ENCODE peak calls at places on chromosomes 3 and 15, in six cellular contexts. X is T-helper 1 cell; B is ovary; D is Kasumi-1; H is stimulated activated CD4-positive, alpha-beta T cell treated with anti-CD3 and anti-CD28 coated beads, Interleukin-4, amount 100 ng/mL, for 1 hour; S is nucleus accumbens. U is an unnamed sample.

GRCh38 chr3:76063811-76064210 is 278.5 kb upstream of the ZNF717 start:
- DNase-seq in X (no peak), B (no peak), D (no peak), H (no peak), S (no peak), U (no peak)

GRCh38 chr3:196976891-196977420 is 8.3 kb upstream of the PIGZ start:
- DNase-seq in X (no peak), B (no peak), D (no peak), H (no peak), S (no peak), U (no peak)

GRCh38 chr3:129723558-129724324 is 117.3 kb upstream of the PLXND1 start:
- DNase-seq in X (no peak), B (peak; percentile 77), D (no peak), H (no peak), S (no peak), U (peak; percentile 72)

GRCh38 chr3:14213066-14213774 is 34.6 kb downstream of the LSM3 start:
- DNase-seq in X (no peak), B (no peak), D (no peak), H (no peak), S (no peak), U (no peak)

GRCh38 chr3:111605016-111605415 is 9.9 kb upstream of the ZBED2 start:
- DNase-seq in X (no peak), B (no peak), D (no peak), H (no peak), S (no peak), U (no peak)

GRCh38 chr3:23637339-23637738 is 168.4 kb upstream of the UBE2E1 start:
- DNase-seq in X (no peak), B (no peak), D (no peak), H (no peak), S (no peak), U (no peak)

GRCh38 chr15:70430029-70430428 is 332.3 kb upstream of the TLE3 start:
- DNase-seq in X (no peak), B (no peak), D (no peak), H (no peak), S (no peak), U (no peak)

GRCh38 chr3:37653466-37653865 is 208.2 kb upstream of the CTDSPL start:
- DNase-seq in X (no peak), B (no peak), D (no peak), H (no peak), S (no peak), U (no peak)

GRCh38 chr3:20235796-20236195 is 49.8 kb upstream of the SGO1 start:
- DNase-seq in X (no peak), B (no peak), D (no peak), H (no peak), S (no peak), U (no peak)

GRCh38 chr15:43100971-43101370 is 4.9 kb downstream of the UBR1 start:
- DNase-seq in X (no peak), B (no peak), D (no peak), H (no peak), S (no peak), U (no peak)

GRCh38 chr3:126781889-126782491 is 78.0 kb downstream of the CHCHD6 start:
- DNase-seq in X (no peak), B (no peak), D (no peak), H (no peak), S (no peak), U (peak; percentile 30)

GRCh38 chr15:49212897-49213296 is 42.9 kb downstream of the GALK2 start:
- DNase-seq in X (no peak), B (no peak), D (no peak), H (no peak), S (no peak), U (no peak)

GRCh38 chr15:37015476-37015875 is 84.9 kb downstream of the MEIS2 start:
- DNase-seq in X (no peak), B (no peak), D (no peak), H (no peak), S (no peak), U (no peak)

GRCh38 chr3:70728311-70728710 is 415.9 kb upstream of the MDFIC2 start:
- DNase-seq in X (no peak), B (no peak), D (no peak), H (no peak), S (no peak), U (no peak)

GRCh38 chr3:129398803-129399144 is 29.7 kb downstream of the EFCAB12 start:
- DNase-seq in X (no peak), B (no peak), D (no peak), H (peak; percentile 13), S (no peak), U (no peak)

GRCh38 chr3:16316396-16316795 is 51.4 kb downstream of the OXNAD1 start:
- DNase-seq in X (no peak), B (no peak), D (no peak), H (no peak), S (no peak), U (no peak)

GRCh38 chr3:72100062-72100511 is 315.1 kb upstream of the PROK2 start:
- DNase-seq in X (no peak), B (no peak), D (no peak), H (no peak), S (no peak), U (peak; percentile 44)

GRCh38 chr3:150238995-150239612 is 169.0 kb upstream of the TSC22D2 start:
- DNase-seq in X (no peak), B (no peak), D (no peak), H (no peak), S (no peak), U (no peak)

GRCh38 chr3:100245932-100246331 is 14.9 kb upstream of the TBC1D23 start:
- DNase-seq in X (no peak), B (no peak), D (no peak), H (no peak), S (peak; percentile 21), U (no peak)